ENCODE peak calls at places on chromosomes 5 and 9, in seven cellular contexts. One of them, this sample, is unnamed.

GRCh38 chr5:129135633-129136032 is 41.1 kb downstream of the ISOC1 start:
- DNase-seq in pancreas: no peak
- DNase-seq in RWPE1: no peak
- DNase-seq in AG09319: no peak
- DNase-seq in choroid plexus epithelial cell: no peak
- DNase-seq in GM06990: no peak
- DNase-seq in fibroblast of lung: no peak
- DNase-seq in this sample: no peak

GRCh38 chr5:36462295-36463021 is 143.9 kb upstream of the SLC1A3 start:
- DNase-seq in pancreas: no peak
- DNase-seq in RWPE1: peak; percentile 61
- DNase-seq in AG09319: no peak
- DNase-seq in choroid plexus epithelial cell: peak; percentile 63
- DNase-seq in GM06990: no peak
- DNase-seq in fibroblast of lung: no peak
- DNase-seq in this sample: no peak

GRCh38 chr9:110659891-110660541 is 8.6 kb upstream of the MUSK start:
- DNase-seq in pancreas: no peak
- DNase-seq in RWPE1: no peak
- DNase-seq in AG09319: peak; percentile 38
- DNase-seq in choroid plexus epithelial cell: peak; percentile 43
- DNase-seq in GM06990: no peak
- DNase-seq in fibroblast of lung: no peak
- DNase-seq in this sample: no peak

GRCh38 chr9:136567651-136568287 is 21.9 kb upstream of the NOTCH1 start:
- DNase-seq in pancreas: no peak
- DNase-seq in RWPE1: peak; percentile 98
- DNase-seq in AG09319: no peak
- DNase-seq in choroid plexus epithelial cell: peak; percentile 81
- DNase-seq in GM06990: no peak
- DNase-seq in fibroblast of lung: peak; percentile 77
- DNase-seq in this sample: no peak

GRCh38 chr5:54224083-54224836 is 86.1 kb downstream of the ARL15 start:
- DNase-seq in pancreas: no peak
- DNase-seq in RWPE1: no peak
- DNase-seq in AG09319: no peak
- DNase-seq in choroid plexus epithelial cell: no peak
- DNase-seq in GM06990: no peak
- DNase-seq in fibroblast of lung: no peak
- DNase-seq in this sample: no peak

GRCh38 chr5:74632947-74633356 is 7.6 kb downstream of the ENC1 start:
- DNase-seq in pancreas: no peak
- DNase-seq in RWPE1: peak; percentile 81
- DNase-seq in AG09319: no peak
- DNase-seq in choroid plexus epithelial cell: peak; percentile 87
- DNase-seq in GM06990: peak; percentile 46
- DNase-seq in fibroblast of lung: peak; percentile 70
- DNase-seq in this sample: peak; percentile 24

GRCh38 chr9:33202552-33203300 is 35.6 kb upstream of the B4GALT1 start:
- DNase-seq in pancreas: no peak
- DNase-seq in RWPE1: no peak
- DNase-seq in AG09319: no peak
- DNase-seq in choroid plexus epithelial cell: peak; percentile 91
- DNase-seq in GM06990: peak; percentile 70
- DNase-seq in fibroblast of lung: peak; percentile 82
- DNase-seq in this sample: peak; percentile 79

GRCh38 chr9:19699757-19700156 is 89.1 kb downstream of the SLC24A2 start:
- DNase-seq in pancreas: no peak
- DNase-seq in RWPE1: no peak
- DNase-seq in AG09319: no peak
- DNase-seq in choroid plexus epithelial cell: no peak
- DNase-seq in GM06990: no peak
- DNase-seq in fibroblast of lung: no peak
- DNase-seq in this sample: no peak

GRCh38 chr5:76691470-76692273 is 24.3 kb upstream of the F2R start:
- DNase-seq in pancreas: no peak
- DNase-seq in RWPE1: no peak
- DNase-seq in AG09319: no peak
- DNase-seq in choroid plexus epithelial cell: peak; percentile 86
- DNase-seq in GM06990: peak; percentile 37
- DNase-seq in fibroblast of lung: peak; percentile 59
- DNase-seq in this sample: no peak

GRCh38 chr9:86741311-86742215 is 205.7 kb downstream of the GAS1 start:
- DNase-seq in pancreas: no peak
- DNase-seq in RWPE1: peak; percentile 92
- DNase-seq in AG09319: no peak
- DNase-seq in choroid plexus epithelial cell: peak; percentile 83
- DNase-seq in GM06990: no peak
- DNase-seq in fibroblast of lung: peak; percentile 53
- DNase-seq in this sample: no peak

GRCh38 chr9:79477955-79478751 is 93.6 kb upstream of the TLE4 start:
- DNase-seq in pancreas: no peak
- DNase-seq in RWPE1: peak; percentile 72
- DNase-seq in AG09319: no peak
- DNase-seq in choroid plexus epithelial cell: peak; percentile 57
- DNase-seq in GM06990: peak; percentile 1
- DNase-seq in fibroblast of lung: no peak
- DNase-seq in this sample: peak; percentile 12

GRCh38 chr5:50763356-50763755 is 96.9 kb downstream of the PARP8 start:
- DNase-seq in pancreas: no peak
- DNase-seq in RWPE1: no peak
- DNase-seq in AG09319: no peak
- DNase-seq in choroid plexus epithelial cell: no peak
- DNase-seq in GM06990: no peak
- DNase-seq in fibroblast of lung: no peak
- DNase-seq in this sample: no peak

DNA sequence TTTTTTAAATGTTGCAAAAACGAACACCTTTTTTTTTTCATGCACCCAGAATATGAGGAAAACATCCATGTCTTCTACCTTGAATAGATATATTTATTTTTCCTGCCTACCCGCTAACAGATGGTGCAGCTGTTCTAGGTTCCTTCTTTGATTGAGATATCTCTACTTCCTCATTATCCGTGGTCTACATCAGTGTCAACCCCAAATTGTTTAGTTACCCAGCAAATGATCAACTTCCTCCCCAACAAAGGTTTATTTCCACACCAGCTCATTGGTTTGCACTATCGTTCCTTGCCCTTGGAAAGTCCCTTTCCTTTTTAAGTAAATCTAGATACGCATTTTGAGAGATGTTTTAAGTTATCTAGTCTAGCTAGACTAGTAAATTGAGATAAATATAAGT is 166.4 kb downstream of the PRR16 start:
- DNase-seq in pancreas: no peak
- DNase-seq in RWPE1: no peak
- DNase-seq in AG09319: no peak
- DNase-seq in choroid plexus epithelial cell: no peak
- DNase-seq in GM06990: no peak
- DNase-seq in fibroblast of lung: no peak
- DNase-seq in this sample: no peak
- TF ChIP-seq CTCF in pancreas: no peak
- TF ChIP-seq CTCF in RWPE1: no peak
- TF ChIP-seq CTCF in AG09319: no peak
- TF ChIP-seq CTCF in choroid plexus epithelial cell: no peak
- TF ChIP-seq CTCF in GM06990: no peak
- TF ChIP-seq CTCF in fibroblast of lung: no peak
- TF ChIP-seq CTCF in this sample: no peak

GRCh38 chr9:112971415-112971814 is 40.6 kb downstream of the ZNF883 start:
- DNase-seq in pancreas: no peak
- DNase-seq in RWPE1: no peak
- DNase-seq in AG09319: no peak
- DNase-seq in choroid plexus epithelial cell: peak; percentile 15
- DNase-seq in GM06990: peak; percentile 2
- DNase-seq in fibroblast of lung: no peak
- DNase-seq in this sample: no peak

GRCh38 chr9:112969730-112970129 is 42.3 kb downstream of the ZNF883 start:
- DNase-seq in pancreas: no peak
- DNase-seq in RWPE1: no peak
- DNase-seq in AG09319: no peak
- DNase-seq in choroid plexus epithelial cell: no peak
- DNase-seq in GM06990: no peak
- DNase-seq in fibroblast of lung: no peak
- DNase-seq in this sample: no peak

GRCh38 chr9:112970939-112971338 is 41.1 kb downstream of the ZNF883 start:
- DNase-seq in pancreas: no peak
- DNase-seq in RWPE1: peak; percentile 25
- DNase-seq in AG09319: no peak
- DNase-seq in choroid plexus epithelial cell: peak; percentile 20
- DNase-seq in GM06990: no peak
- DNase-seq in fibroblast of lung: peak; percentile 2
- DNase-seq in this sample: no peak
- TF ChIP-seq CTCF in pancreas: no peak
- TF ChIP-seq CTCF in RWPE1: peak; percentile 27
- TF ChIP-seq CTCF in AG09319: no peak
- TF ChIP-seq CTCF in choroid plexus epithelial cell: peak; percentile 36
- TF ChIP-seq CTCF in GM06990: no peak
- TF ChIP-seq CTCF in fibroblast of lung: peak; percentile 31
- TF ChIP-seq CTCF in this sample: no peak

GRCh38 chr5:172385661-172386187 is 68.6 kb downstream of the SH3PXD2B start:
- DNase-seq in pancreas: no peak
- DNase-seq in RWPE1: no peak
- DNase-seq in AG09319: no peak
- DNase-seq in choroid plexus epithelial cell: no peak
- DNase-seq in GM06990: no peak
- DNase-seq in fibroblast of lung: no peak
- DNase-seq in this sample: no peak
- TF ChIP-seq CTCF in pancreas: no peak
- TF ChIP-seq CTCF in RWPE1: no peak
- TF ChIP-seq CTCF in AG09319: no peak
- TF ChIP-seq CTCF in choroid plexus epithelial cell: no peak
- TF ChIP-seq CTCF in GM06990: no peak
- TF ChIP-seq CTCF in fibroblast of lung: no peak
- TF ChIP-seq CTCF in this sample: no peak

GRCh38 chr5:122775713-122776084 is 819 bp downstream of the SNX2 start:
- DNase-seq in pancreas: no peak
- DNase-seq in RWPE1: no peak
- DNase-seq in AG09319: no peak
- DNase-seq in choroid plexus epithelial cell: peak; percentile 41
- DNase-seq in GM06990: peak; percentile 32
- DNase-seq in fibroblast of lung: peak; percentile 26
- DNase-seq in this sample: no peak
- TF ChIP-seq CTCF in pancreas: no peak
- TF ChIP-seq CTCF in RWPE1: no peak
- TF ChIP-seq CTCF in AG09319: no peak
- TF ChIP-seq CTCF in choroid plexus epithelial cell: no peak
- TF ChIP-seq CTCF in GM06990: no peak
- TF ChIP-seq CTCF in fibroblast of lung: no peak
- TF ChIP-seq CTCF in this sample: no peak

DNA sequence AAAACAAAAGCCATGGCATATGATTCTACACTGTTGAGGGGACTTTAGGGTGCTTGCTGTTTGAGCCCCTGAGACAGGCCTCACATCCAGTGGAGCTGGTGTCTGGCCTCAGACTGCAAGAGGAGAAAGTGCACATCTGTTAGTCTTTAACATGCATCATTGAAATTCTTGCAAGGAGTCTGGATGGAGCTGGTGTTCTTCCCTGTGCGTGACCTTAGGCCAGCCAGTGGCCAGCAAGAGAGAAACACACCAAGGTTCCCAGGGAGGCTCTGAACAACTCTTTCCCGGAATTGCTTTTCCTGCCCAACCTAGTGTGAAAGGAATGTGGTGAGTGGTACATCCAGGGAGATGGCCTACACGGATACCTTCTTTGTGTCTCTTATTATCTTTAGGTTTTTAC is 282.8 kb upstream of the TNC start:
- DNase-seq in pancreas: no peak
- DNase-seq in RWPE1: no peak
- DNase-seq in AG09319: peak; percentile 67
- DNase-seq in choroid plexus epithelial cell: peak; percentile 86
- DNase-seq in GM06990: no peak
- DNase-seq in fibroblast of lung: peak; percentile 20
- DNase-seq in this sample: no peak
- TF ChIP-seq CTCF in pancreas: no peak
- TF ChIP-seq CTCF in RWPE1: no peak
- TF ChIP-seq CTCF in AG09319: no peak
- TF ChIP-seq CTCF in choroid plexus epithelial cell: no peak
- TF ChIP-seq CTCF in GM06990: no peak
- TF ChIP-seq CTCF in fibroblast of lung: no peak
- TF ChIP-seq CTCF in this sample: no peak

DNA sequence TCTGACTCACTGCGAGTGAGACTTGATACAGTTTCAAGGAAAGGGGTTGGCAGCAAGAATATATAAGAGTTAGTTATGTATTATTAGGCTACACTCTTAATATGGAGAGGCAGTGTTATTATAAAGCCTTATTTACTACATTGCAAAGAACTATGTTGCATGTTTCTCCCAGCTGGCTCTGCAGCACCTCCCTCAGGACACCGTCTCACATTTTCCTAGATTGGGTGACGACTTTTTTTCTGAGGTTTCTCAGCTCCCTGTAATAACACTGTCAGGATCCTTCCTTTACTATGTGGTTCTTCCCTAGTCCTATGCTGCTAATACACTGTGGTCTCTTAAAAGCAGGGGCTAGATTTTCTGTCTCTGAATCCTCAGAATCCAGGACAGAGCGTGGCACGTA is 153.7 kb downstream of the INSYN2B start:
- DNase-seq in pancreas: no peak
- DNase-seq in RWPE1: no peak
- DNase-seq in AG09319: no peak
- DNase-seq in choroid plexus epithelial cell: peak; percentile 48
- DNase-seq in GM06990: no peak
- DNase-seq in fibroblast of lung: no peak
- DNase-seq in this sample: no peak
- TF ChIP-seq CTCF in pancreas: no peak
- TF ChIP-seq CTCF in RWPE1: no peak
- TF ChIP-seq CTCF in AG09319: peak; percentile 31
- TF ChIP-seq CTCF in choroid plexus epithelial cell: peak; percentile 53
- TF ChIP-seq CTCF in GM06990: peak; percentile 24
- TF ChIP-seq CTCF in fibroblast of lung: peak; percentile 7
- TF ChIP-seq CTCF in this sample: no peak

DNA sequence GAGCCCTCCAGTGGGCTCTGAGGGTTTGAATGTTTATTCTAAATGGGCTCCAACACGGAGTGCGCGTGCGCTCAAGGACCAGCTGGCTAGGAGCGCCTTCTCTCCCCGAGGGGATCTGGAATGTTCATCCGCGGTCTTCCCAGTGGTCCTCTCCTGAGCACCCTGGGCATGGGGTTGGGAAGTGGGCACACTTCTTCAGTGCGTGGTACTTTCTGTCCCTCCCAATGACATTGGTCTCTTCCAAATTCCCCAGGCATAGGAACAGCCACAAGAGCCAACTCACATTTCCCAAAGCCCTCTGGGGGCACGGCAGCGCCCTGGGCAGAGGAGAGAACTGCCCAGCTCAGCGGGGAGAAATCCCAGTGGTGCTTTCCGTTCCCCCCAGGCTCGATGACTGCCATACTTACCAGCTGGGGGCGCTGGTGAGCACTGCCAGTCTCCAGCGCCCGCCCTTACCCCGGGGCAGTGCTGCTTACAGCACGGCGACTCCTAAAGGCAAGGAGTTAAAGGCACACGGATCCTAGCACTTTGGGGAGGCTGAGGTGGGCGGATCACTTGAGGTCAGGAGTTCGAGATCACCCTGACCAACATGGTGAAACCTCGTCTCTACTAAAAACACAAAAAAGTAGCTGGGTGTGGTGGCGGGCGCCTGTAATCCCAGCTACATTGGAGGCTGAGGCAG is 29.9 kb upstream of the OBP2B start:
- DNase-seq in pancreas: peak; percentile 81
- DNase-seq in RWPE1: peak; percentile 61
- DNase-seq in AG09319: no peak
- DNase-seq in choroid plexus epithelial cell: peak; percentile 58
- DNase-seq in GM06990: peak; percentile 42
- DNase-seq in fibroblast of lung: peak; percentile 32
- DNase-seq in this sample: peak; percentile 82
- TF ChIP-seq CTCF in pancreas: peak; percentile 72
- TF ChIP-seq CTCF in RWPE1: peak; percentile 48
- TF ChIP-seq CTCF in AG09319: peak; percentile 52
- TF ChIP-seq CTCF in choroid plexus epithelial cell: peak; percentile 68
- TF ChIP-seq CTCF in GM06990: peak; percentile 71
- TF ChIP-seq CTCF in fibroblast of lung: peak; percentile 58
- TF ChIP-seq CTCF in this sample: peak; percentile 52